ENCODE peak calls at places on chromosomes 6 and 20, in ten cellular contexts. S, M, A, Q, N, E, O, D, P and I are unnamed samples.

GRCh38 chr6:169070506-169071176 is 183.0 kb downstream of the THBS2 start:
- DNase-seq in E (peak; percentile 65), O (peak; percentile 38), M (no peak), S (peak; percentile 97), A (peak; percentile 84), D (no peak), N (peak; percentile 92), Q (peak; percentile 31), P (peak; percentile 37), I (peak; percentile 53)

GRCh38 chr6:16045238-16045637 is 83.6 kb upstream of the MYLIP start:
- DNase-seq in S (no peak), D (no peak), Q (no peak), E (no peak), O (no peak), P (no peak), M (no peak), A (no peak), N (no peak), I (no peak)

GRCh38 chr6:33280539-33280938 is 3.6 kb downstream of the B3GALT4 start:
- DNase-seq in S (no peak), Q (no peak), A (no peak), P (no peak), D (no peak), E (no peak), O (no peak), M (no peak), N (no peak), I (no peak)

GRCh38 chr20:25019381-25020155 is 27.0 kb upstream of the APMAP start:
- DNase-seq in E (no peak), P (peak; percentile 74), D (peak; percentile 36), M (peak; percentile 52), A (no peak), S (peak; percentile 50), O (peak; percentile 75), N (peak; percentile 1), Q (no peak), I (peak; percentile 13)

GRCh38 chr6:170416959-170417606 is 110.5 kb downstream of the FAM120B start:
- DNase-seq in D (no peak), N (no peak), A (no peak), S (no peak), O (no peak), Q (no peak), P (no peak), M (no peak), E (no peak), I (no peak)

GRCh38 chr6:46821348-46821992 is 28.3 kb downstream of the MEP1A start:
- DNase-seq in E (no peak), O (no peak), S (no peak), N (no peak), M (no peak), P (no peak), D (peak; percentile 68), Q (no peak), A (no peak), I (no peak)

GRCh38 chr20:21640556-21640955 is 64.9 kb upstream of the PAX1 start:
- DNase-seq in E (no peak), A (no peak), Q (no peak), N (no peak), D (no peak), M (no peak), O (peak; percentile 63), P (no peak), S (no peak), I (no peak)

GRCh38 chr6:106628658-106629102 is 618 bp downstream of the RTN4IP1 start:
- DNase-seq in S (no peak), Q (no peak), N (no peak), D (no peak), A (no peak), O (no peak), P (no peak), E (no peak), M (no peak), I (no peak)

GRCh38 chr6:160438481-160438880 is 90.3 kb downstream of the SLC22A3 start:
- DNase-seq in M (no peak), N (no peak), Q (no peak), E (no peak), D (no peak), P (no peak), S (no peak), O (no peak), A (no peak), I (no peak)

GRCh38 chr6:110537208-110538123 is 61.1 kb upstream of the SLC22A16 start:
- DNase-seq in P (no peak), D (no peak), N (no peak), S (no peak), A (no peak), O (no peak), M (no peak), Q (no peak), E (no peak), I (no peak)

GRCh38 chr6:156778615-156779205 is 1.5 kb downstream of the ARID1B start:
- DNase-seq in Q (peak; percentile 41), E (peak; percentile 23), S (peak; percentile 80), A (peak; percentile 56), N (peak; percentile 67), M (peak; percentile 59), D (peak; percentile 72), P (peak; percentile 56), O (peak; percentile 62), I (peak; percentile 81)

GRCh38 chr6:70520575-70520974 is 46.2 kb upstream of the SDHAF4 start:
- DNase-seq in D (no peak), Q (no peak), A (no peak), S (no peak), E (no peak), N (no peak), O (no peak), P (no peak), M (no peak), I (no peak)

DNA sequence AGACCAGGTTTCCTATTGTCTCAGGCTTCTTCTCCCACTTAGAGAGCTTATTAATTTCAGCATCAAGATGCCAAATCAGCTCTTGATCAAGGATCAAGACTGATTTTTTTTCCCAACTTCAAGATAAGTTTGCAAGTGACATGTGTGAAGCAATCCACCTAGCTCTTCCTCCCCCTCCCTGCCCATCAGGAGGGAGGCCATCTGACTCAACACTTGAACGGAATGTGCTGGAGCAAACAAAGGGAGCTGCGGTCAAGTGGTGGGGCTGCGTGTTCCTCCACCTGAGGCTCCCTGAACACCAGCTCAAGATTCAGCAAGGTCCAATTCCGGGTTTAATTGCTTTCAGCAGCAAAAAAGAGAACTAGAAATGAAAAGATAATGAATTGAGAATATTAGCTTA is 38.7 kb downstream of the TTI1 start:
- DNase-seq in N (peak; percentile 82), E (no peak), S (no peak), M (no peak), A (no peak), Q (no peak), D (no peak), O (peak; percentile 91), P (no peak), I (no peak)
- H3K4me1 ChIP-seq in N (peaks cover 25% of the 10 kb centered on the region), E (no peaks in the 10 kb centered on the region), S (peaks cover 21% of the 10 kb centered on the region), M (no peaks in the 10 kb centered on the region), A (peaks cover 2% of the 10 kb centered on the region), Q (no peaks in the 10 kb centered on the region), D (no peaks in the 10 kb centered on the region), O (peaks cover 67% of the 10 kb centered on the region), P (peaks cover 12% of the 10 kb centered on the region), I (peaks cover 27% of the 10 kb centered on the region)

DNA sequence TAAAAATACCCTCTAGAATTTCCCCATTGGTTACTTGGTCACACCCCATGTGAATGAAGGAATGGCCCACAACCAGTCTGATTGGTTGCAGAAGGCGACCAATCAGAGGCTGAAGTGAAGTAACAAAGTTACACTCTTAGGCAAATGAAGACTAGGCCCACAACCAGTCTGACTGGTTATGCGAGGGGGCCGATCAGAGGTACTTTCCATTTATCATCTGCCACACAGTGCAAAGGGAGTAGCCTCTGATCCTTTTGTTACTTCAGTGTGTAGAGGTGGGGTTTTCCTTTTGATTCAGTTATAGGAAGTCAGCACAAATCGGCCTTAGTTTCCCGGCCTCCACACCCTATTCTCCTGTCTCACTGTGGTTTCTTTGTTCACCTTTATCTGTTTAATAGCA is 61.2 kb upstream of the SGK1 start:
- DNase-seq in O (peak; percentile 63), D (no peak), N (no peak), A (no peak), E (no peak), S (no peak), M (no peak), Q (no peak), P (peak; percentile 88), I (no peak)
- TF ChIP-seq POLR2A in O (no peak), D (no peak), N (no peak), A (no peak), E (no peak), S (no peak), M (no peak), Q (no peak), P (no peak), I (no peak)

DNA sequence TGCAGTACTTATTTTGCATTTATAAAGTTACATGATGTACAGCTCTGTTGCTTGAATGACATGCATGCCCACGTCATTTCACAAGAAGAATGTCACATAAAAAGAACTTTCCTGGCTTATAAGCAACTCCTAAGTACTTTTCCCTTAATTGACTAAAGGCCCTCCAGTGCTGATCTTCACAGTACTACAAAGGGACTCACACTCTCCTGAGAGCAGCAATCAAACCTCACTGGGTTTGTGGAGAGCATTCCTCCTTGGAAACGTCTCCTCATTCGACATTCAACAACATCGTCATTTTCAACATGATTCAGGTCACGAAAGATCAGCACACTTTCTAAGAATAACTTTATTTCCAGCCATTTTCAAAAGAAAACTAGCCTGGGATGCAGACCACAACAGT is 111.1 kb downstream of the IPCEF1 start:
- DNase-seq in A (no peak), O (no peak), P (no peak), Q (no peak), D (no peak), E (no peak), N (no peak), M (no peak), S (no peak), I (no peak)
- TF ChIP-seq CTCF in A (no peak), O (no peak), P (no peak), Q (no peak), D (no peak), E (no peak), N (no peak), M (no peak), S (no peak), I (no peak)

DNA sequence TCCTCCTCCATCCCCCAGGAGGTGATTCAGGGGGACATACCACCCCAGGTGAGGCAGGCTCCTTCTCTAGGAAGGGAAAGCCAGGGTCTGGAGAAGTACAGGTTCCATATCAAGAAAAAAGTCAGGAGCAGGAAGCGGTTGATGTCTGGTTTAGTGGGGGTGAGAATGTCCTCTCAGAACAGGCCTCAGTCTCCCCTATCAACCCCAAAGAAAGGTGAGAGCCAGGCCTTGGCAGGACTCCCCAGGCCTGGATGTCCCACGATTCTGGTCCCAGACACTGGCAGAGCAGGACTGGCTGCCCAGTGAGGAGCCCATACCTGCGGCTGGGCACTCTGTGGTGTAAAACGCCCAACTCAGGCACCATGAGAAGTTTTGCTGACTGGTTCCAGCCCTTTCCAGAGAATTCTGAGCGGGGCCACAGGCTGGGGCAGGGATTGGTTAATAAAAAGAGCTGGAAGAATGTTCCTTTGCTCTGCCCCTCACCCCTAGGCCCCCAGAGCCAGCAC is 13.3 kb downstream of the SLC13A3 start:
- DNase-seq in P (no peak), A (no peak), Q (no peak), M (no peak), O (no peak), N (no peak), S (no peak), D (no peak), E (no peak), I (no peak)
- H3K4me1 ChIP-seq in P (no peaks in the 10 kb centered on the region), A (no peaks in the 10 kb centered on the region), Q (no peaks in the 10 kb centered on the region), M (no peaks in the 10 kb centered on the region), O (no peaks in the 10 kb centered on the region), N (no peaks in the 10 kb centered on the region), S (no peaks in the 10 kb centered on the region), D (no peaks in the 10 kb centered on the region), E (no peaks in the 10 kb centered on the region), I (no peaks in the 10 kb centered on the region)

GRCh38 chr6:139374357-139375238 is at the start of gene CITED2:
- DNase-seq in S (peak; percentile 98), A (peak; percentile 96), D (peak; percentile 96), M (peak; percentile 95), N (peak; percentile 94), Q (peak; percentile 95), E (peak; percentile 91), P (peak; percentile 95), O (peak; percentile 92), I (peak; percentile 95)
- TF ChIP-seq POLR2A in S (peak; percentile 96), A (peak; percentile 95), D (peak; percentile 98), M (peak; percentile 97), N (peak; percentile 100), Q (peak; percentile 98), E (peak; percentile 95), P (peak; percentile 96), O (peak; percentile 99), I (peak; percentile 99)